ENCODE peak calls at places on chromosome 9, in five cellular contexts. I is GM12878, L is K562, G is HCT116, J is H1. Y is an unnamed sample.

GRCh38 chr9:130997925-130998595 is 10.9 kb upstream of the LAMC3 start:
- DNase-seq in J (peak), G (peak), I (no peak), L (peak), Y (peak)

GRCh38 chr9:3473402-3473801 is 52.4 kb downstream of the RFX3 start:
- DNase-seq in J (no peak), G (no peak), I (no peak), L (no peak), Y (no peak)

GRCh38 chr9:96109718-96110351 is 192.1 kb downstream of the HSD17B3 start:
- DNase-seq in G (no peak), L (no peak), I (no peak), J (no peak), Y (no peak)

GRCh38 chr9:79975471-79976316 is 403.9 kb downstream of the TLE4 start:
- DNase-seq in J (no peak), L (no peak), I (no peak), G (no peak), Y (no peak)

GRCh38 chr9:642014-642413 is 199.5 kb upstream of the DMRT1 start:
- DNase-seq in I (no peak), J (no peak), L (no peak), G (no peak), Y (no peak)

GRCh38 chr9:83707518-83707767 is 315 bp downstream of the UBQLN1 start:
- DNase-seq in L (no peak), G (no peak), I (no peak), J (no peak), Y (no peak)

GRCh38 chr9:134361426-134361825 is 35.2 kb downstream of the RXRA start:
- DNase-seq in G (no peak), J (no peak), L (no peak), I (no peak), Y (no peak)

GRCh38 chr9:121916008-121916407 is 177.1 kb downstream of the TTLL11 start:
- DNase-seq in G (no peak), J (no peak), I (no peak), L (no peak), Y (no peak)

GRCh38 chr9:97696025-97696822 is 916 bp downstream of the XPA start:
- DNase-seq in I (no peak), G (no peak), L (no peak), J (no peak), Y (peak)

GRCh38 chr9:117720555-117720954 is 16.4 kb downstream of the TLR4 start:
- DNase-seq in I (no peak), J (no peak), G (no peak), L (no peak), Y (no peak)

GRCh38 chr9:79236466-79236865 is 335.3 kb upstream of the TLE4 start:
- DNase-seq in L (no peak), J (no peak), G (no peak), I (no peak), Y (no peak)

GRCh38 chr9:2943016-2943415 is 99.1 kb upstream of the PUM3 start:
- DNase-seq in G (no peak), J (no peak), L (no peak), I (no peak), Y (no peak)

GRCh38 chr9:123349691-123350480 is 6.1 kb upstream of the CRB2 start:
- DNase-seq in L (peak), G (peak), J (peak), I (no peak), Y (peak)

GRCh38 chr9:34578241-34579096 is 11.1 kb downstream of the CNTFR start:
- DNase-seq in L (no peak), J (no peak), G (no peak), I (no peak), Y (no peak)

GRCh38 chr9:14215614-14216013 is 98.3 kb downstream of the NFIB start:
- DNase-seq in L (no peak), J (no peak), I (no peak), G (no peak), Y (no peak)

GRCh38 chr9:94829380-94830070 is 103.0 kb downstream of the AOPEP start:
- DNase-seq in G (no peak), L (no peak), I (no peak), J (no peak), Y (no peak)

GRCh38 chr9:134501266-134502181 is 140.1 kb upstream of the COL5A1 start:
- DNase-seq in I (no peak), L (no peak), G (no peak), J (no peak), Y (no peak)

GRCh38 chr9:17906204-17906840 is 327.5 kb downstream of the SH3GL2 start:
- DNase-seq in I (no peak), L (no peak), J (no peak), G (no peak), Y (no peak)

GRCh38 chr9:109314011-109314531 is 6.8 kb downstream of the EPB41L4B start:
- DNase-seq in G (no peak), J (no peak), I (no peak), L (no peak), Y (peak)

GRCh38 chr9:73683862-73684591 is 532.4 kb downstream of the ANXA1 start:
- DNase-seq in L (no peak), I (no peak), G (peak), J (peak), Y (peak)

GRCh38 chr9:83062653-83063527 is at the start of gene RASEF:
- DNase-seq in L (no peak), G (no peak), J (peak), I (no peak), Y (no peak)

GRCh38 chr9:113337714-113338113 is 2.4 kb downstream of the WDR31 start:
- DNase-seq in L (no peak), G (no peak), J (no peak), I (no peak), Y (no peak)

GRCh38 chr9:95284152-95284551 is 33.4 kb downstream of the FANCC start:
- DNase-seq in L (no peak), I (no peak), G (no peak), J (no peak), Y (no peak)

GRCh38 chr9:81687521-81688261 is 1.7 kb downstream of the TLE1 start:
- DNase-seq in L (no peak), G (no peak), I (no peak), J (no peak), Y (peak)

GRCh38 chr9:35716236-35716635 is 15.8 kb downstream of the TLN1 start:
- DNase-seq in J (no peak), L (no peak), G (no peak), I (no peak), Y (no peak)

GRCh38 chr9:18496586-18496985 is 22.6 kb downstream of the ADAMTSL1 start:
- DNase-seq in G (no peak), I (no peak), L (no peak), J (no peak), Y (no peak)

GRCh38 chr9:89945133-89945532 is 340.3 kb downstream of the GADD45G start:
- DNase-seq in I (no peak), J (no peak), G (no peak), L (no peak), Y (no peak)

GRCh38 chr9:121201045-121201737 is 478 bp downstream of the RAB14 start:
- DNase-seq in G (no peak), I (no peak), J (no peak), L (peak), Y (no peak)

GRCh38 chr9:112037281-112038016 is 137.6 kb downstream of the SUSD1 start:
- DNase-seq in I (peak), J (no peak), L (no peak), G (no peak), Y (no peak)

GRCh38 chr9:88777498-88778312 is 213.6 kb upstream of the S1PR3 start:
- DNase-seq in G (no peak), L (no peak), I (no peak), J (no peak), Y (no peak)

GRCh38 chr9:131271506-131271931 is 4.8 kb downstream of the FAM78A start:
- DNase-seq in J (no peak), G (no peak), I (no peak), L (peak), Y (no peak)

GRCh38 chr9:110655723-110656641 is 12.6 kb upstream of the MUSK start:
- DNase-seq in G (no peak), L (no peak), I (no peak), J (no peak), Y (no peak)

GRCh38 chr9:87233916-87234455 is 263.7 kb upstream of the DAPK1 start:
- DNase-seq in L (no peak), G (no peak), J (no peak), I (no peak), Y (no peak)
- TF ChIP-seq SRF in L (no peak), G (no peak), J (no peak), I (no peak), Y (no peak)

GRCh38 chr9:136438548-136438908 is 1.1 kb downstream of the INPP5E start:
- DNase-seq in J (no peak), I (no peak), L (no peak), G (no peak), Y (no peak)
- TF ChIP-seq SRF in J (no peak), I (no peak), L (no peak), G (no peak), Y (no peak)

GRCh38 chr9:99713838-99714306 is 107.8 kb upstream of the NR4A3 start:
- DNase-seq in G (no peak), J (no peak), L (no peak), I (no peak), Y (no peak)
- TF ChIP-seq SRF in G (no peak), J (no peak), L (no peak), I (no peak), Y (no peak)

GRCh38 chr9:124803911-124804310 is 27.0 kb downstream of the OLFML2A start:
- DNase-seq in I (no peak), L (no peak), G (no peak), J (no peak), Y (no peak)
- TF ChIP-seq SRF in I (no peak), L (no peak), G (no peak), J (no peak), Y (no peak)

GRCh38 chr9:126109575-126109974 is 217.1 kb upstream of the MVB12B start:
- DNase-seq in I (no peak), L (no peak), J (no peak), G (no peak), Y (no peak)

GRCh38 chr9:126107736-126108135 is 218.9 kb upstream of the MVB12B start:
- DNase-seq in I (no peak), G (no peak), J (no peak), L (no peak), Y (no peak)

GRCh38 chr9:126106404-126106803 is 220.2 kb upstream of the MVB12B start:
- DNase-seq in I (no peak), L (no peak), G (no peak), J (no peak), Y (no peak)

GRCh38 chr9:126111556-126111955 is 215.1 kb upstream of the MVB12B start:
- DNase-seq in G (no peak), J (no peak), I (no peak), L (no peak), Y (no peak)

DNA sequence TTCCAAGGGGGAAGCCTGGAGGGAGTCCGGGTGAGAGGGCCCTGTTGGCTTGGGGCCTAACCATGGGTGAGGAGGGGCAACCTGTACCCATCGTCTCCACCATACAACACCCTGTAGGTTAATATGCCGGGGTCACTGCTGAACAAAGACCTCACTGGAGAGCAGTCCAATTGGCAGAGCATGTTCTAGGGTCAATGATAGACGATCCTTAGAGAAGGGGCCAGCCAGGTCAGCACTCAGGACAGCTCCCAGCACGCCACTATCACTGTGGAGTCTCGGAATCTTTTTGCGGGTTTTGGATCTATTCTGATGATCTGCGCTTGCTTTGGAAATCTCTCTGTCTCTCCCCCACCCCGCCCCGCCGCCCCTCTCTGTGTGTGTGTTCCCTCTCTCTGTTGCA is 218.4 kb upstream of the MVB12B start:
- DNase-seq in L (no peak), J (no peak), I (no peak), G (no peak), Y (no peak)
- TF ChIP-seq SRF in L (no peak), J (no peak), I (no peak), G (no peak), Y (no peak)

GRCh38 chr9:93093081-93093448 is 3.0 kb upstream of the CARD19 start:
- DNase-seq in L (no peak), J (no peak), G (no peak), I (no peak), Y (no peak)
- TF ChIP-seq SRF in L (no peak), J (no peak), G (no peak), I (no peak), Y (no peak)

GRCh38 chr9:107338911-107339659 is 56.0 kb downstream of the RAD23B start:
- DNase-seq in L (no peak), G (no peak), J (no peak), I (no peak), Y (no peak)

GRCh38 chr9:107335331-107335730 is 52.3 kb downstream of the RAD23B start:
- DNase-seq in L (no peak), G (no peak), I (no peak), J (no peak), Y (no peak)

GRCh38 chr9:107337676-107338590 is 54.9 kb downstream of the RAD23B start:
- DNase-seq in G (no peak), J (no peak), I (no peak), L (no peak), Y (no peak)

GRCh38 chr9:107334103-107334776 is 51.2 kb downstream of the RAD23B start:
- DNase-seq in I (no peak), L (no peak), G (no peak), J (no peak), Y (no peak)

GRCh38 chr9:107336718-107337360 is 53.8 kb downstream of the RAD23B start:
- DNase-seq in J (no peak), L (no peak), I (no peak), G (no peak), Y (no peak)
- TF ChIP-seq SRF in J (no peak), L (no peak), I (no peak), G (no peak), Y (no peak)

DNA sequence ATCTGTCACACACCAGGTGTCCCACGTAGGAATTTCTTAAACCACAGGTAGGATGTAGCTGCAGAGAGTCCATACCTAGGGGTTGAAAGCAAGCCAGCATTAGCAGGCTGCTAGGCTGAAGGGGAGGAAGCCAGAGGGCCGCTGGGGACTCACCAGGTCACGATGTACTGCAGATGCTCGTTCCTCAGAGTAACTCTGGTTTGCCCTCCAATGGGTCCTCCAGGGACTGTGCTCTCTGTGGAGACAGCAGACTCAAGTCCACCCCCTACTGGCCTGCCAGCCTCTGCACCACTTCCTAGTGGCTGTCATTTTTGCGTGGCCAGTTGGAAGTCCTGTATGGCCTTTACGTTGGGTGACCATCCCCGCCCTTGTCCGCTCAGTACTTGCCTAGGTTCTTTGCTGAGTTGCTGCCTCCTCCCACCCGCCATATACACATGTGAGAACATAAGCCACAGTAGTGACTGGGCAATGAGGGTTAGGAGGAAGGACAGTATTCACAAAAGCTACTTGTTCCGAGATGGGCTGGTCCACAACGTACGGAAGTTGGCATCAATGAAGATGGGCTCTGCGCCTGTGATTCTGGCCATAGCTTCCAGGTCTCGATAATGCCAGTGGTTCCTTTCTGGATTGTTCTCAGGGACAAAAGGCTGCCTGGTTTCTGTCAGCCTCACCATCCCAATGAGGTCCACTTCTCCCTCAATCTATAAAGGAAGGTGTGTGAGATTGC is 4.1 kb downstream of the RPL7A start:
- DNase-seq in I (no peak), G (no peak), J (peak), L (peak), Y (peak)
- TF ChIP-seq SRF in I (no peak), G (no peak), J (no peak), L (no peak), Y (no peak)

GRCh38 chr9:32550046-32550608 is 2.0 kb upstream of the SMIM27 start:
- DNase-seq in J (no peak), I (no peak), G (no peak), L (no peak), Y (no peak)
- TF ChIP-seq SRF in J (no peak), I (no peak), G (no peak), L (no peak), Y (no peak)

DNA sequence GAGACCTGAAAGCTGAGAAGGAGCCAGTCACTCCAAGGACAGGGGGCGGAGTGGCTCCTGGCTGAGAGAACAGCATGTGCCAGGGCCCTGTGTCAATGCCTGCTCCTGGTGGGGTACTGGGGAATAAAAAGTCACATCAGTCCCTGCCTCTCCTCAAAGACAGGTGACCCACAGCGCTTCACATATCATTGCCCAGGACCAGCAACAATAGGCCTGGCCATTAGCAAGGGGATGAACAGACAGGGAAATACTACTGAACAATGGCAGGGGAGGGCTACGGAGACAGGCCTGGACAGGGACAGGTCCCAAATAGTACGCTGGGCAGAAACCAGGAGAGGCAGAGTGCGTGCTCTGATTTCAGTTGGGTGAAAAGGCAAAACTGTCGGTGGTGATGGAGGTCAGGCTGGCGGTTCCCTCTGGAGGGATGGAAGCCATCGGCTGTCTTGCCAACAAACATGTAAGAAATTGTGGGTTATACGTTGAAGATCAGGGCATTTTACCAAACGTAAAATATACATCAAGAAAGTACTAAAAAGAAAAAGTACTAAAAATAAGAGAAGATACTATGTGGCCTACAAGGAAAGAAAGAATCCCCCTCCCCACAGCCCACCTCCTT is 64.2 kb downstream of the C9orf50 start:
- DNase-seq in L (no peak), I (no peak), J (no peak), G (no peak), Y (no peak)
- TF ChIP-seq SRF in L (no peak), I (no peak), J (no peak), G (no peak), Y (no peak)